ENCODE peak calls at places on chromosomes 2 and 18, in eight cellular contexts. Q, D, T, F, I, W, J and U are unnamed samples.

GRCh38 chr2:56130463-56131070 is 53.2 kb upstream of the CCDC85A start:
- DNase-seq in T (peak; percentile 29), Q (no peak), D (no peak), I (peak; percentile 33), W (no peak), F (no peak), J (peak; percentile 78), U (peak; percentile 58)

GRCh38 chr2:9770308-9771100 is 72.8 kb upstream of the TAF1B start:
- DNase-seq in F (peak; percentile 76), J (peak; percentile 95), I (peak; percentile 42), Q (no peak), T (peak; percentile 76), D (peak; percentile 19), W (no peak), U (peak; percentile 83)

GRCh38 chr2:121038031-121038430 is 247.0 kb downstream of the TFCP2L1 start:
- DNase-seq in D (no peak), Q (no peak), T (no peak), I (no peak), F (no peak), W (no peak), J (no peak), U (no peak)

GRCh38 chr2:239819974-239820555 is 205.1 kb downstream of the NDUFA10 start:
- DNase-seq in Q (no peak), F (peak; percentile 58), T (peak; percentile 14), W (peak; percentile 48), D (no peak), I (no peak), J (peak; percentile 21), U (no peak)

GRCh38 chr2:147487286-147487979 is 357.4 kb upstream of the ACVR2A start:
- DNase-seq in D (no peak), W (no peak), Q (no peak), I (no peak), F (no peak), J (peak; percentile 64), T (no peak), U (peak; percentile 34)

GRCh38 chr2:23241611-23242245 is 143.3 kb upstream of the KLHL29 start:
- DNase-seq in Q (no peak), J (no peak), W (no peak), F (no peak), I (no peak), D (no peak), T (no peak), U (no peak)

GRCh38 chr2:216292886-216293291 is 79.4 kb downstream of the MARCHF4 start:
- DNase-seq in I (no peak), D (no peak), Q (no peak), F (no peak), T (peak; percentile 18), W (no peak), J (peak; percentile 84), U (no peak)

GRCh38 chr18:41599529-41599928 is 355.5 kb upstream of the PIK3C3 start:
- DNase-seq in F (no peak), T (no peak), I (no peak), W (no peak), D (no peak), J (no peak), Q (no peak), U (no peak)

GRCh38 chr2:101418704-101419663 is 31.7 kb upstream of the CREG2 start:
- DNase-seq in T (peak; percentile 58), F (no peak), Q (no peak), J (peak; percentile 74), D (peak; percentile 46), W (no peak), I (peak; percentile 49), U (peak; percentile 73)

GRCh38 chr2:202605174-202605573 is 29.6 kb upstream of the FAM117B start:
- DNase-seq in J (no peak), T (no peak), Q (no peak), W (no peak), I (no peak), F (no peak), D (no peak), U (no peak)

GRCh38 chr2:216491757-216492635 is 6.6 kb upstream of the RPL37A start:
- DNase-seq in Q (no peak), T (no peak), D (no peak), W (no peak), F (no peak), J (no peak), I (no peak), U (no peak)

GRCh38 chr2:26605195-26605968 is 35.8 kb downstream of the CIB4 start:
- DNase-seq in Q (no peak), J (peak; percentile 90), D (peak; percentile 14), T (peak; percentile 70), F (peak; percentile 33), W (no peak), I (peak; percentile 61), U (peak; percentile 82)

GRCh38 chr2:78416625-78417300 is 608.7 kb upstream of the REG3G start:
- DNase-seq in F (no peak), W (no peak), D (no peak), J (no peak), I (no peak), Q (no peak), T (no peak), U (no peak)

GRCh38 chr18:50662177-50662576 is 102.3 kb downstream of the MAPK4 start:
- DNase-seq in F (no peak), J (peak; percentile 49), W (no peak), T (peak; percentile 37), D (no peak), I (peak; percentile 8), Q (no peak), U (peak; percentile 47)

GRCh38 chr2:40955635-40956034 is 503.7 kb upstream of the SLC8A1 start:
- DNase-seq in D (no peak), J (no peak), I (no peak), T (no peak), Q (no peak), W (no peak), F (no peak), U (no peak)

GRCh38 chr18:26827581-26827980 is 37.9 kb downstream of the AQP4 start:
- DNase-seq in F (no peak), D (no peak), I (no peak), W (no peak), Q (no peak), J (no peak), T (no peak), U (no peak)

GRCh38 chr2:103991591-103991990 is 862.3 kb upstream of the POU3F3 start:
- DNase-seq in D (no peak), W (no peak), F (no peak), Q (no peak), T (no peak), J (no peak), I (no peak), U (peak; percentile 5)

GRCh38 chr2:232979871-232980461 is 33.1 kb downstream of the NGEF start:
- DNase-seq in D (no peak), I (peak; percentile 90), J (peak; percentile 57), F (no peak), W (no peak), T (no peak), Q (no peak), U (no peak)

GRCh38 chr18:38751897-38752296 is 1186.3 kb upstream of the CELF4 start:
- DNase-seq in D (no peak), J (no peak), Q (no peak), I (no peak), T (no peak), W (no peak), F (no peak), U (no peak)
- H3K27ac ChIP-seq in D (no peak overlapping the region), J (no peak overlapping the region), Q (no peak overlapping the region), I (no peak overlapping the region), T (no peak overlapping the region), W (no peak overlapping the region), F (no peak overlapping the region), U (no peak overlapping the region)

DNA sequence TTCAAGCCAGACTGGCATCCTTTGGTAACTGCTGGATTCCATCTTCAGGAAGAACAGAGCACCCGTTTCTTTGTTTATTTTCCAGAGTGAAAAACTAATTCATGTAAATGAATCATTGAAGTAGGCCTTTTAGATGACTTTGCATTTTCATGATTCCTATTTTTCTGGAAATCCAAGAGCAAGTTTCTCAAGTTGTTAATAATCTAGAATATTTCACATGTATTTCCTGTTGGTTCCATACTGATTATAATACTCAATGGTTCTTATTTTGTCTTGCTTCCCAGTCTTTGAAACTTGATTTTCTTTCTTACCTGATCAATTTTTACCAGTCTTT is 328.4 kb downstream of the LPIN1 start:
- DNase-seq in J (no peak), F (no peak), I (no peak), D (no peak), Q (no peak), W (no peak), T (no peak), U (no peak)
- TF ChIP-seq CTCF in J (no peak), F (no peak), I (no peak), D (no peak), Q (no peak), W (no peak), T (no peak), U (no peak)

GRCh38 chr18:58311390-58311789 is 267.4 kb downstream of the NEDD4L start:
- DNase-seq in T (no peak), D (no peak), J (no peak), F (no peak), Q (no peak), W (no peak), I (no peak), U (no peak)

GRCh38 chr18:58315739-58316215 is 271.8 kb downstream of the NEDD4L start:
- DNase-seq in F (no peak), I (peak; percentile 65), J (no peak), Q (no peak), D (no peak), T (no peak), W (no peak), U (no peak)

GRCh38 chr18:58315041-58315440 is 271.0 kb downstream of the NEDD4L start:
- DNase-seq in F (no peak), I (no peak), W (no peak), T (no peak), D (no peak), Q (no peak), J (no peak), U (no peak)

GRCh38 chr18:58314284-58314683 is 270.3 kb downstream of the NEDD4L start:
- DNase-seq in T (no peak), D (no peak), J (no peak), F (no peak), W (no peak), I (peak; percentile 53), Q (peak; percentile 59), U (no peak)

GRCh38 chr18:58313491-58314032 is 269.5 kb downstream of the NEDD4L start:
- DNase-seq in Q (peak; percentile 83), W (no peak), J (no peak), D (no peak), F (no peak), T (no peak), I (no peak), U (no peak)
- H3K4me1 ChIP-seq in Q (no peaks in the 10 kb centered on the region), W (peaks cover 21% of the 10 kb centered on the region), J (no peaks in the 10 kb centered on the region), D (peaks cover 47% of the 10 kb centered on the region), F (peaks cover 33% of the 10 kb centered on the region), T (no peaks in the 10 kb centered on the region), I (peaks cover 64% of the 10 kb centered on the region), U (no peaks in the 10 kb centered on the region)

DNA sequence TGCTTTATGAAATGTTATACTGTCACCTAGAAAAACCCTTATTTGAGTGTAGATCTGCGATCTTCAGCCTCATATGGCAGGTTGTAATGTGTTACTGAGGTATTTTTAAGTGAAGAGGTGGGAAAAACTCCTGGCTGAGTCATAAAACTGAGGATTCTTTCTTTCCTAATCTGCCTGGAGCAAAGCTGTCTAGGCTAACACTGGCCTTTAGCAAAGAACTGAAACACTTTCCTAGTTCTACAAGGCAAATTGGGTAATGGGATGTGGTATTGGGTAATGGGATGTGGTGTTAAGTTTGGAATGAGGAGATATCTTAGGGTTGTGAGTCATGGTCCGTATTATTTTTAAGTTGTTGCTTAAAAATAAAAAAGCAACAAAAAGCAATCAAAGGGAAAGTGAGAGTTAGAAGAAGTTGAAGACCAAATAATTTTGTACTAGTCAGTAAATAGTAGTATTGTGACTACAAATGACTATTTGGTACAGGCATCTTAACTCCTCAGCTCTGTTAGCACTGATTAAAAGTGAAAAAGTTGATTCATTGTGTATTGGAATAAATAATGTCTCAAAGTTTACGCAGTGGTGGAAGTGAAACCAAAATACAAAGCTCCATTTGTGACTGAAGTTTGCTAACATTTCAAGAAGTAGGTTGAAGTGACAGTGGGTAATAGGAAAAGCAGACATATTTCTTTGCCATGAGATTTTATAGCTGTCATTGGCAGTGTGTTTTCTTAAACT is 216.8 kb downstream of the CAMKMT start:
- DNase-seq in D (no peak), F (no peak), Q (no peak), T (no peak), I (no peak), J (no peak), W (no peak), U (no peak)
- H3K27ac ChIP-seq in D (no peak overlapping the region), F (peak overlapping the region; percentile 32), Q (peak overlapping the region; percentile 37), T (no peak overlapping the region), I (no peak overlapping the region), J (no peak overlapping the region), W (no peak overlapping the region), U (peak overlapping the region; percentile 15)